ENCODE peak calls at places on chromosome 2, in eight cellular contexts. One of them, this sample, is unnamed.

GRCh38 chr2:85607268-85608215 is 4.3 kb downstream of the C2orf68 start:
- DNase-seq in right cardiac atrium: no peak
- DNase-seq in GM23248: no peak
- DNase-seq in HCT116: no peak
- DNase-seq in substantia nigra: no peak
- DNase-seq in fibroblast of lung: no peak
- DNase-seq in pancreas: no peak
- DNase-seq in brain microvascular endothelial cell: no peak
- DNase-seq in this sample: peak

GRCh38 chr2:101983486-101983885 is 8.3 kb upstream of the IL1R2 start:
- DNase-seq in right cardiac atrium: no peak
- DNase-seq in HCT116: no peak
- DNase-seq in GM23248: peak
- DNase-seq in fibroblast of lung: peak
- DNase-seq in substantia nigra: no peak
- DNase-seq in brain microvascular endothelial cell: no peak
- DNase-seq in pancreas: no peak
- DNase-seq in this sample: no peak

GRCh38 chr2:47310801-47311560 is 92.0 kb upstream of the MSH2 start:
- DNase-seq in brain microvascular endothelial cell: no peak
- DNase-seq in pancreas: no peak
- DNase-seq in HCT116: no peak
- DNase-seq in GM23248: no peak
- DNase-seq in right cardiac atrium: peak
- DNase-seq in fibroblast of lung: no peak
- DNase-seq in substantia nigra: peak
- DNase-seq in this sample: no peak

GRCh38 chr2:202718614-202719013 is 83.8 kb downstream of the FAM117B start:
- DNase-seq in pancreas: no peak
- DNase-seq in fibroblast of lung: peak
- DNase-seq in right cardiac atrium: no peak
- DNase-seq in substantia nigra: no peak
- DNase-seq in brain microvascular endothelial cell: peak
- DNase-seq in GM23248: peak
- DNase-seq in HCT116: peak
- DNase-seq in this sample: no peak

GRCh38 chr2:203673933-203674332 is 32.5 kb upstream of the CD28 start:
- DNase-seq in fibroblast of lung: peak
- DNase-seq in GM23248: peak
- DNase-seq in HCT116: no peak
- DNase-seq in brain microvascular endothelial cell: no peak
- DNase-seq in right cardiac atrium: no peak
- DNase-seq in substantia nigra: no peak
- DNase-seq in pancreas: no peak
- DNase-seq in this sample: no peak

GRCh38 chr2:195563857-195564512 is 93.0 kb upstream of the SLC39A10 start:
- DNase-seq in GM23248: peak
- DNase-seq in substantia nigra: no peak
- DNase-seq in pancreas: no peak
- DNase-seq in HCT116: no peak
- DNase-seq in fibroblast of lung: peak
- DNase-seq in brain microvascular endothelial cell: no peak
- DNase-seq in right cardiac atrium: no peak
- DNase-seq in this sample: no peak

GRCh38 chr2:30826916-30827315 is 19.7 kb upstream of the CAPN13 start:
- DNase-seq in HCT116: no peak
- DNase-seq in brain microvascular endothelial cell: no peak
- DNase-seq in substantia nigra: no peak
- DNase-seq in fibroblast of lung: no peak
- DNase-seq in pancreas: no peak
- DNase-seq in right cardiac atrium: no peak
- DNase-seq in GM23248: no peak
- DNase-seq in this sample: no peak

GRCh38 chr2:187594801-187595200 is 40.6 kb upstream of the TFPI start:
- DNase-seq in fibroblast of lung: peak
- DNase-seq in right cardiac atrium: no peak
- DNase-seq in HCT116: no peak
- DNase-seq in pancreas: no peak
- DNase-seq in brain microvascular endothelial cell: no peak
- DNase-seq in substantia nigra: no peak
- DNase-seq in GM23248: peak
- DNase-seq in this sample: no peak

GRCh38 chr2:3986063-3986462 is 282.7 kb downstream of the DCDC2C start:
- DNase-seq in GM23248: no peak
- DNase-seq in brain microvascular endothelial cell: no peak
- DNase-seq in right cardiac atrium: no peak
- DNase-seq in HCT116: no peak
- DNase-seq in pancreas: no peak
- DNase-seq in substantia nigra: no peak
- DNase-seq in fibroblast of lung: no peak
- DNase-seq in this sample: no peak

GRCh38 chr2:13537771-13538349 is 821.1 kb downstream of the TRIB2 start:
- DNase-seq in GM23248: no peak
- DNase-seq in substantia nigra: no peak
- DNase-seq in fibroblast of lung: no peak
- DNase-seq in brain microvascular endothelial cell: no peak
- DNase-seq in right cardiac atrium: no peak
- DNase-seq in pancreas: peak
- DNase-seq in HCT116: no peak
- DNase-seq in this sample: no peak

GRCh38 chr2:170006592-170007327 is 171.2 kb upstream of the MYO3B start:
- DNase-seq in substantia nigra: no peak
- DNase-seq in fibroblast of lung: peak
- DNase-seq in GM23248: peak
- DNase-seq in brain microvascular endothelial cell: no peak
- DNase-seq in HCT116: no peak
- DNase-seq in right cardiac atrium: no peak
- DNase-seq in pancreas: no peak
- DNase-seq in this sample: no peak

GRCh38 chr2:46873632-46874068 is 42.0 kb downstream of the MCFD2 start:
- DNase-seq in right cardiac atrium: peak
- DNase-seq in pancreas: peak
- DNase-seq in GM23248: peak
- DNase-seq in HCT116: peak
- DNase-seq in fibroblast of lung: peak
- DNase-seq in brain microvascular endothelial cell: peak
- DNase-seq in substantia nigra: no peak
- DNase-seq in this sample: peak

GRCh38 chr2:219076253-219076652 is 15.5 kb upstream of the IHH start:
- DNase-seq in fibroblast of lung: no peak
- DNase-seq in right cardiac atrium: no peak
- DNase-seq in substantia nigra: no peak
- DNase-seq in GM23248: no peak
- DNase-seq in pancreas: no peak
- DNase-seq in HCT116: no peak
- DNase-seq in brain microvascular endothelial cell: no peak
- DNase-seq in this sample: no peak

GRCh38 chr2:55048514-55048924 is 1.7 kb downstream of the RTN4 start:
- DNase-seq in HCT116: peak
- DNase-seq in fibroblast of lung: peak
- DNase-seq in substantia nigra: no peak
- DNase-seq in right cardiac atrium: peak
- DNase-seq in GM23248: peak
- DNase-seq in brain microvascular endothelial cell: no peak
- DNase-seq in pancreas: peak
- DNase-seq in this sample: peak

GRCh38 chr2:52414596-52414995 is 1353.0 kb upstream of the CHAC2 start:
- DNase-seq in substantia nigra: no peak
- DNase-seq in HCT116: no peak
- DNase-seq in brain microvascular endothelial cell: no peak
- DNase-seq in fibroblast of lung: no peak
- DNase-seq in pancreas: no peak
- DNase-seq in right cardiac atrium: no peak
- DNase-seq in GM23248: no peak
- DNase-seq in this sample: no peak

GRCh38 chr2:10547011-10547410 is 98.9 kb upstream of the ODC1 start:
- DNase-seq in substantia nigra: no peak
- DNase-seq in right cardiac atrium: no peak
- DNase-seq in GM23248: peak
- DNase-seq in pancreas: no peak
- DNase-seq in HCT116: no peak
- DNase-seq in fibroblast of lung: no peak
- DNase-seq in brain microvascular endothelial cell: peak
- DNase-seq in this sample: no peak

GRCh38 chr2:159526433-159526832 is 89.9 kb downstream of the BAZ2B start:
- DNase-seq in brain microvascular endothelial cell: no peak
- DNase-seq in substantia nigra: no peak
- DNase-seq in fibroblast of lung: no peak
- DNase-seq in HCT116: no peak
- DNase-seq in GM23248: no peak
- DNase-seq in right cardiac atrium: no peak
- DNase-seq in pancreas: no peak
- DNase-seq in this sample: no peak

GRCh38 chr2:62469114-62469513 is 36.9 kb downstream of the TMEM17 start:
- DNase-seq in fibroblast of lung: no peak
- DNase-seq in GM23248: no peak
- DNase-seq in HCT116: no peak
- DNase-seq in brain microvascular endothelial cell: no peak
- DNase-seq in pancreas: no peak
- DNase-seq in right cardiac atrium: no peak
- DNase-seq in substantia nigra: no peak
- DNase-seq in this sample: no peak
- H3K27ac ChIP-seq in fibroblast of lung: no peak
- H3K27ac ChIP-seq in GM23248: no peak
- H3K27ac ChIP-seq in HCT116: no peak
- H3K27ac ChIP-seq in brain microvascular endothelial cell: no peak
- H3K27ac ChIP-seq in pancreas: no peak
- H3K27ac ChIP-seq in right cardiac atrium: no peak
- H3K27ac ChIP-seq in substantia nigra: no peak
- H3K27ac ChIP-seq in this sample: no peak

GRCh38 chr2:60819936-60820335 is 61.4 kb upstream of the REL start:
- DNase-seq in pancreas: no peak
- DNase-seq in right cardiac atrium: no peak
- DNase-seq in HCT116: no peak
- DNase-seq in brain microvascular endothelial cell: no peak
- DNase-seq in GM23248: no peak
- DNase-seq in substantia nigra: no peak
- DNase-seq in fibroblast of lung: no peak
- DNase-seq in this sample: no peak

GRCh38 chr2:60818272-60818671 is 62.2 kb downstream of the PAPOLG start:
- DNase-seq in fibroblast of lung: peak
- DNase-seq in pancreas: no peak
- DNase-seq in HCT116: no peak
- DNase-seq in right cardiac atrium: no peak
- DNase-seq in substantia nigra: no peak
- DNase-seq in GM23248: no peak
- DNase-seq in brain microvascular endothelial cell: no peak
- DNase-seq in this sample: no peak

GRCh38 chr2:60820416-60821132 is 60.8 kb upstream of the REL start:
- DNase-seq in GM23248: no peak
- DNase-seq in pancreas: no peak
- DNase-seq in substantia nigra: no peak
- DNase-seq in brain microvascular endothelial cell: no peak
- DNase-seq in fibroblast of lung: no peak
- DNase-seq in right cardiac atrium: no peak
- DNase-seq in HCT116: no peak
- DNase-seq in this sample: no peak

GRCh38 chr2:60821133-60821469 is 60.3 kb upstream of the REL start:
- DNase-seq in HCT116: no peak
- DNase-seq in brain microvascular endothelial cell: no peak
- DNase-seq in fibroblast of lung: no peak
- DNase-seq in right cardiac atrium: no peak
- DNase-seq in pancreas: no peak
- DNase-seq in GM23248: no peak
- DNase-seq in substantia nigra: no peak
- DNase-seq in this sample: no peak

GRCh38 chr2:60819155-60819862 is 62.1 kb upstream of the REL start:
- DNase-seq in pancreas: no peak
- DNase-seq in fibroblast of lung: no peak
- DNase-seq in right cardiac atrium: no peak
- DNase-seq in HCT116: no peak
- DNase-seq in GM23248: no peak
- DNase-seq in brain microvascular endothelial cell: no peak
- DNase-seq in substantia nigra: no peak
- DNase-seq in this sample: no peak
- H3K27ac ChIP-seq in pancreas: no peak
- H3K27ac ChIP-seq in fibroblast of lung: no peak
- H3K27ac ChIP-seq in right cardiac atrium: no peak
- H3K27ac ChIP-seq in HCT116: no peak
- H3K27ac ChIP-seq in GM23248: no peak
- H3K27ac ChIP-seq in brain microvascular endothelial cell: no peak
- H3K27ac ChIP-seq in substantia nigra: no peak
- H3K27ac ChIP-seq in this sample: no peak

GRCh38 chr2:37427241-37427640 is 82.8 kb downstream of the QPCT start:
- DNase-seq in substantia nigra: no peak
- DNase-seq in pancreas: no peak
- DNase-seq in brain microvascular endothelial cell: no peak
- DNase-seq in right cardiac atrium: no peak
- DNase-seq in GM23248: no peak
- DNase-seq in fibroblast of lung: no peak
- DNase-seq in HCT116: no peak
- DNase-seq in this sample: no peak

GRCh38 chr2:37421686-37422085 is 77.3 kb downstream of the QPCT start:
- DNase-seq in brain microvascular endothelial cell: no peak
- DNase-seq in pancreas: no peak
- DNase-seq in GM23248: peak
- DNase-seq in right cardiac atrium: no peak
- DNase-seq in substantia nigra: no peak
- DNase-seq in fibroblast of lung: no peak
- DNase-seq in HCT116: no peak
- DNase-seq in this sample: no peak

GRCh38 chr2:37425408-37425807 is 81.0 kb downstream of the QPCT start:
- DNase-seq in HCT116: no peak
- DNase-seq in GM23248: no peak
- DNase-seq in fibroblast of lung: no peak
- DNase-seq in pancreas: no peak
- DNase-seq in brain microvascular endothelial cell: no peak
- DNase-seq in substantia nigra: no peak
- DNase-seq in right cardiac atrium: no peak
- DNase-seq in this sample: no peak
- H3K27ac ChIP-seq in HCT116: no peak
- H3K27ac ChIP-seq in GM23248: no peak
- H3K27ac ChIP-seq in fibroblast of lung: no peak
- H3K27ac ChIP-seq in pancreas: no peak
- H3K27ac ChIP-seq in brain microvascular endothelial cell: no peak
- H3K27ac ChIP-seq in substantia nigra: no peak
- H3K27ac ChIP-seq in right cardiac atrium: no peak
- H3K27ac ChIP-seq in this sample: no peak

DNA sequence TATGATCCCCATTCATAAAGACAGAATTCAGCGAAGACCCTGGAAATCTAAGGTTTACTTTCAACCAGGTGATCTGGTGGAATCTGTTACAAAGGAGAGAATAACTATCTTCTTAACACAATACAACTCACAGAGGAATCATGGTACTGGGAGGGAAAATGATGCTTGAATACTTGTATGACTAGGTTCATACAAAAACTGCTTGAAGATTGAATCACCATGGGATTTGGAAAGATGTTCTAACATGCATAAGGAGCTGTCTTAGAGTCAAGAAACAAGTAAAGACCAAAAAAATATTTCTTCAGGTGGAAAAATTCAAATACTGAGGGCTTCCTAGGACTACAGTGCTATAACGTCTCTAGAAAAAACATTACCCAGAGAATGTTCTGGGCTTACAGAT is 32.2 kb downstream of the COL5A2 start:
- DNase-seq in right cardiac atrium: no peak
- DNase-seq in GM23248: peak
- DNase-seq in pancreas: no peak
- DNase-seq in brain microvascular endothelial cell: no peak
- DNase-seq in fibroblast of lung: no peak
- DNase-seq in substantia nigra: no peak
- DNase-seq in HCT116: no peak
- DNase-seq in this sample: no peak
- H3K27ac ChIP-seq in right cardiac atrium: no peak
- H3K27ac ChIP-seq in GM23248: peak
- H3K27ac ChIP-seq in pancreas: no peak
- H3K27ac ChIP-seq in brain microvascular endothelial cell: no peak
- H3K27ac ChIP-seq in fibroblast of lung: no peak
- H3K27ac ChIP-seq in substantia nigra: no peak
- H3K27ac ChIP-seq in HCT116: no peak
- H3K27ac ChIP-seq in this sample: no peak

This sample was measured in adrenal gland.